ENCODE peak calls at places on chromosomes 16 and 17, in seven cellular contexts. One of them, this sample, is unnamed.

GRCh38 chr16:49399594-49400364 is 26.2 kb downstream of the C16orf78 start:
- DNase-seq in MM.1S: peak
- DNase-seq in A673: no peak
- DNase-seq in dorsolateral prefrontal cortex: no peak
- DNase-seq in pancreas: no peak
- DNase-seq in fibroblast of lung: no peak
- DNase-seq in right lobe of liver: no peak
- DNase-seq in this sample: no peak

GRCh38 chr17:68288375-68288774 is 2.6 kb downstream of the SLC16A6 start:
- DNase-seq in MM.1S: no peak
- DNase-seq in pancreas: no peak
- DNase-seq in right lobe of liver: no peak
- DNase-seq in A673: no peak
- DNase-seq in dorsolateral prefrontal cortex: no peak
- DNase-seq in fibroblast of lung: no peak
- DNase-seq in this sample: no peak

GRCh38 chr17:71995570-71995969 is 125.2 kb upstream of the SOX9 start:
- DNase-seq in dorsolateral prefrontal cortex: no peak
- DNase-seq in pancreas: no peak
- DNase-seq in right lobe of liver: no peak
- DNase-seq in A673: no peak
- DNase-seq in fibroblast of lung: no peak
- DNase-seq in MM.1S: no peak
- DNase-seq in this sample: no peak

GRCh38 chr17:5785867-5786509 is 201.7 kb upstream of the NLRP1 start:
- DNase-seq in fibroblast of lung: no peak
- DNase-seq in dorsolateral prefrontal cortex: no peak
- DNase-seq in right lobe of liver: no peak
- DNase-seq in pancreas: no peak
- DNase-seq in MM.1S: no peak
- DNase-seq in A673: peak
- DNase-seq in this sample: no peak

GRCh38 chr16:75591001-75591852 is 25.0 kb downstream of the GABARAPL2 start:
- DNase-seq in MM.1S: no peak
- DNase-seq in A673: peak
- DNase-seq in fibroblast of lung: peak
- DNase-seq in right lobe of liver: no peak
- DNase-seq in dorsolateral prefrontal cortex: peak
- DNase-seq in pancreas: no peak
- DNase-seq in this sample: no peak

GRCh38 chr17:82668631-82669099 is 20.4 kb upstream of the WDR45B start:
- DNase-seq in dorsolateral prefrontal cortex: peak
- DNase-seq in right lobe of liver: peak
- DNase-seq in pancreas: peak
- DNase-seq in A673: peak
- DNase-seq in fibroblast of lung: peak
- DNase-seq in MM.1S: no peak
- DNase-seq in this sample: no peak

GRCh38 chr17:14197582-14197981 is 39.1 kb downstream of the CDRT15 start:
- DNase-seq in dorsolateral prefrontal cortex: no peak
- DNase-seq in MM.1S: no peak
- DNase-seq in A673: no peak
- DNase-seq in pancreas: no peak
- DNase-seq in right lobe of liver: no peak
- DNase-seq in fibroblast of lung: no peak
- DNase-seq in this sample: peak

GRCh38 chr16:66525396-66526180 is 24.3 kb downstream of the TK2 start:
- DNase-seq in right lobe of liver: no peak
- DNase-seq in MM.1S: no peak
- DNase-seq in A673: no peak
- DNase-seq in fibroblast of lung: no peak
- DNase-seq in pancreas: no peak
- DNase-seq in dorsolateral prefrontal cortex: no peak
- DNase-seq in this sample: no peak

GRCh38 chr17:35784895-35785294 is 10.5 kb downstream of the MMP28 start:
- DNase-seq in fibroblast of lung: no peak
- DNase-seq in A673: no peak
- DNase-seq in right lobe of liver: no peak
- DNase-seq in MM.1S: no peak
- DNase-seq in dorsolateral prefrontal cortex: no peak
- DNase-seq in pancreas: no peak
- DNase-seq in this sample: no peak

GRCh38 chr16:24890746-24891145 is 45.0 kb downstream of the SLC5A11 start:
- DNase-seq in fibroblast of lung: no peak
- DNase-seq in pancreas: peak
- DNase-seq in dorsolateral prefrontal cortex: no peak
- DNase-seq in right lobe of liver: no peak
- DNase-seq in MM.1S: no peak
- DNase-seq in A673: no peak
- DNase-seq in this sample: no peak

GRCh38 chr17:8051831-8052230 is 13.0 kb downstream of the ALOX15B start:
- DNase-seq in A673: no peak
- DNase-seq in right lobe of liver: no peak
- DNase-seq in fibroblast of lung: no peak
- DNase-seq in dorsolateral prefrontal cortex: no peak
- DNase-seq in pancreas: no peak
- DNase-seq in MM.1S: no peak
- DNase-seq in this sample: no peak

GRCh38 chr16:65353183-65353582 is 231.3 kb upstream of the CDH11 start:
- DNase-seq in A673: no peak
- DNase-seq in pancreas: no peak
- DNase-seq in fibroblast of lung: no peak
- DNase-seq in MM.1S: no peak
- DNase-seq in dorsolateral prefrontal cortex: no peak
- DNase-seq in right lobe of liver: no peak
- DNase-seq in this sample: no peak

GRCh38 chr17:45043813-45044540 is 7.5 kb downstream of the DCAKD start:
- DNase-seq in dorsolateral prefrontal cortex: no peak
- DNase-seq in fibroblast of lung: no peak
- DNase-seq in A673: no peak
- DNase-seq in pancreas: no peak
- DNase-seq in MM.1S: no peak
- DNase-seq in right lobe of liver: peak
- DNase-seq in this sample: no peak

GRCh38 chr17:12024332-12024731 is 3.7 kb downstream of the MAP2K4 start:
- DNase-seq in right lobe of liver: no peak
- DNase-seq in dorsolateral prefrontal cortex: no peak
- DNase-seq in pancreas: no peak
- DNase-seq in A673: no peak
- DNase-seq in fibroblast of lung: peak
- DNase-seq in MM.1S: no peak
- DNase-seq in this sample: no peak

GRCh38 chr16:85522842-85523601 is 90.1 kb upstream of the GSE1 start:
- DNase-seq in pancreas: no peak
- DNase-seq in MM.1S: no peak
- DNase-seq in right lobe of liver: no peak
- DNase-seq in A673: peak
- DNase-seq in dorsolateral prefrontal cortex: no peak
- DNase-seq in fibroblast of lung: peak
- DNase-seq in this sample: no peak

GRCh38 chr17:75059369-75060345 is 12.6 kb downstream of the KCTD2 start:
- DNase-seq in MM.1S: no peak
- DNase-seq in fibroblast of lung: peak
- DNase-seq in dorsolateral prefrontal cortex: peak
- DNase-seq in pancreas: no peak
- DNase-seq in right lobe of liver: no peak
- DNase-seq in A673: peak
- DNase-seq in this sample: peak

GRCh38 chr17:17866425-17866824 is 29.6 kb upstream of the SREBF1 start:
- DNase-seq in pancreas: no peak
- DNase-seq in MM.1S: no peak
- DNase-seq in dorsolateral prefrontal cortex: no peak
- DNase-seq in right lobe of liver: no peak
- DNase-seq in A673: no peak
- DNase-seq in fibroblast of lung: no peak
- DNase-seq in this sample: no peak

GRCh38 chr17:73553311-73553710 is 90.9 kb downstream of the SDK2 start:
- DNase-seq in fibroblast of lung: no peak
- DNase-seq in pancreas: no peak
- DNase-seq in right lobe of liver: no peak
- DNase-seq in MM.1S: no peak
- DNase-seq in A673: no peak
- DNase-seq in dorsolateral prefrontal cortex: no peak
- DNase-seq in this sample: no peak

GRCh38 chr17:42980766-42981397 is 517 bp downstream of the RUNDC1 start:
- DNase-seq in MM.1S: peak
- DNase-seq in right lobe of liver: peak
- DNase-seq in A673: no peak
- DNase-seq in fibroblast of lung: peak
- DNase-seq in dorsolateral prefrontal cortex: peak
- DNase-seq in pancreas: peak
- DNase-seq in this sample: peak

GRCh38 chr17:28705728-28706334 is 5.9 kb downstream of the PROCA1 start:
- DNase-seq in fibroblast of lung: no peak
- DNase-seq in dorsolateral prefrontal cortex: no peak
- DNase-seq in right lobe of liver: no peak
- DNase-seq in MM.1S: no peak
- DNase-seq in A673: no peak
- DNase-seq in pancreas: no peak
- DNase-seq in this sample: no peak

GRCh38 chr17:18235743-18236256 is 10.4 kb downstream of the LLGL1 start:
- DNase-seq in pancreas: no peak
- DNase-seq in right lobe of liver: no peak
- DNase-seq in MM.1S: no peak
- DNase-seq in dorsolateral prefrontal cortex: no peak
- DNase-seq in A673: no peak
- DNase-seq in fibroblast of lung: peak
- DNase-seq in this sample: no peak

DNA sequence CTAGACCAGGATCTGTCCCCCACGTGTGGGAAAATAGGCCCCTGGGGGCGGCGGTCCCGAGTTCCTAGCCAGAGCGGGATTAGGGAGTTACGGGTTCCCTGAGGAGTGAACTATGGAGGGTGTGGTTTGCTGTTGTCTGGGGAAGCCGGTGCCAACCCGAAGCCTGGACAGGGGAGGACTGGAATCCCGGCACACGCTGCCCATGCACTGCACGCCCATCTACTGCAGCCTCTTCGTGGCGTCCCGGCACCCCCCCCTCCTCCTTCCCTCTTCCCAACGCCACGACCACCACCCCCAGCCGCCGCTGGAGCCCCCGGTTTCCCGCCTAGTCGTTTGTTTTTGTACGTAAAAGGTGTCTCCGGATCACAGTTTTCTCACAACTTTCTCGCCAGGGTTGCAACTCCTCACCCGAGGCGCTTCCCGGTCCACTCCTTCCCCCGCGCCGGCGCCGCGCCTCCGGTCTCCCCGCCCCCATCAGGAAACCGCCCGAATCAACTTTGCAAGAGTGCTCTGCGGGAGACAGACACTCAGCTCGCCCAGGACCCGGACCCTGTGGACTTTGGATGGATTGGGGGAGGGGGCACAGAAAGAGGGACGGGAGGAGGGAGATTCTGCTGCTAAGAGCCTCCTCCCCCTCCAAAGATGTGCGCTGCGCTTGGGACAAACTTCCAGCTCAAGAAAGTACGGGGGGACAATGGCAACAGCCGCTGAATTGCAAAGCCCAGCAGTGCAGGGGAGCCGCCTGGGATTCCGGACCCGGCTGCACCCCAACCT is 1.4 kb upstream of the LHX1 start:
- DNase-seq in right lobe of liver: no peak
- DNase-seq in fibroblast of lung: no peak
- DNase-seq in dorsolateral prefrontal cortex: no peak
- DNase-seq in pancreas: no peak
- DNase-seq in MM.1S: no peak
- DNase-seq in A673: no peak
- DNase-seq in this sample: peak
- H3K4me3 ChIP-seq in right lobe of liver: no peak
- H3K4me3 ChIP-seq in fibroblast of lung: no peak
- H3K4me3 ChIP-seq in dorsolateral prefrontal cortex: no peak
- H3K4me3 ChIP-seq in pancreas: no peak
- H3K4me3 ChIP-seq in MM.1S: peak
- H3K4me3 ChIP-seq in A673: peak
- H3K4me3 ChIP-seq in this sample: peak

GRCh38 chr16:83806721-83807120 is 1.1 kb upstream of the HSBP1 start:
- DNase-seq in pancreas: no peak
- DNase-seq in right lobe of liver: no peak
- DNase-seq in dorsolateral prefrontal cortex: no peak
- DNase-seq in MM.1S: no peak
- DNase-seq in A673: no peak
- DNase-seq in fibroblast of lung: no peak
- DNase-seq in this sample: no peak
- H3K27ac ChIP-seq in pancreas: no peak
- H3K27ac ChIP-seq in right lobe of liver: no peak
- H3K27ac ChIP-seq in dorsolateral prefrontal cortex: peak
- H3K27ac ChIP-seq in MM.1S: no peak
- H3K27ac ChIP-seq in A673: no peak
- H3K27ac ChIP-seq in fibroblast of lung: no peak
- H3K27ac ChIP-seq in this sample: no peak

GRCh38 chr17:64778102-64778366 is 115.9 kb upstream of the SMURF2 start:
- DNase-seq in dorsolateral prefrontal cortex: no peak
- DNase-seq in A673: no peak
- DNase-seq in MM.1S: no peak
- DNase-seq in pancreas: no peak
- DNase-seq in right lobe of liver: no peak
- DNase-seq in fibroblast of lung: no peak
- DNase-seq in this sample: no peak
- H3K4me3 ChIP-seq in dorsolateral prefrontal cortex: peak
- H3K4me3 ChIP-seq in A673: peak
- H3K4me3 ChIP-seq in MM.1S: peak
- H3K4me3 ChIP-seq in pancreas: peak
- H3K4me3 ChIP-seq in right lobe of liver: no peak
- H3K4me3 ChIP-seq in fibroblast of lung: no peak
- H3K4me3 ChIP-seq in this sample: no peak

GRCh38 chr16:57406881-57407280 is 2.3 kb downstream of the CCL17 start:
- DNase-seq in right lobe of liver: peak
- DNase-seq in A673: no peak
- DNase-seq in MM.1S: no peak
- DNase-seq in dorsolateral prefrontal cortex: no peak
- DNase-seq in fibroblast of lung: no peak
- DNase-seq in pancreas: no peak
- DNase-seq in this sample: no peak

GRCh38 chr16:57401943-57402640 is 2.5 kb upstream of the CCL17 start:
- DNase-seq in dorsolateral prefrontal cortex: no peak
- DNase-seq in pancreas: no peak
- DNase-seq in A673: no peak
- DNase-seq in right lobe of liver: no peak
- DNase-seq in fibroblast of lung: no peak
- DNase-seq in MM.1S: no peak
- DNase-seq in this sample: no peak

GRCh38 chr16:57407521-57408353 is 3.2 kb downstream of the CCL17 start:
- DNase-seq in pancreas: no peak
- DNase-seq in fibroblast of lung: no peak
- DNase-seq in right lobe of liver: no peak
- DNase-seq in dorsolateral prefrontal cortex: no peak
- DNase-seq in A673: no peak
- DNase-seq in MM.1S: no peak
- DNase-seq in this sample: no peak

GRCh38 chr16:57403965-57404817 is at the start of gene CCL17:
- DNase-seq in A673: no peak
- DNase-seq in pancreas: no peak
- DNase-seq in MM.1S: no peak
- DNase-seq in right lobe of liver: peak
- DNase-seq in dorsolateral prefrontal cortex: no peak
- DNase-seq in fibroblast of lung: no peak
- DNase-seq in this sample: no peak

DNA sequence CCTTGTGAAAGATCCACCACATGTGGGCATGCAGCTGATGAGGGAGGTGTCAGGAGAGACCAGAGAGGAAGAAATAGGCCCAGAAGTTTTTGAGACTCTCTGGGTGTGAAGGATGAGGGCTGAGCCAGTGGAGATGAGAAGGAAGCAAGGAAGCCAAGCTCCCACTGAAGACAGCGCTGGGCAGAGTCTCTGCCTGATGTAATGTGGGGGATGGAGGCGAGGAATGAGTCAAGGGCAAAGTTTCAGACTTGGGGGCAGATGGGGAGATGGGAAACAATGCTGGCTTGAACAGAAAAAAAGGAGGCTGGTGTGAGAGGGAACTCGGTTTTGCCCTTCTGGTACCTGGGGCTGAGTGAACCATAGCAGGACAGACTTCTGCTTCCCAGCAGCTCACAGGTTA is 627 bp downstream of the CCL17 start:
- DNase-seq in fibroblast of lung: no peak
- DNase-seq in pancreas: no peak
- DNase-seq in A673: no peak
- DNase-seq in MM.1S: no peak
- DNase-seq in right lobe of liver: peak
- DNase-seq in dorsolateral prefrontal cortex: no peak
- DNase-seq in this sample: no peak
- H3K27ac ChIP-seq in fibroblast of lung: no peak
- H3K27ac ChIP-seq in pancreas: no peak
- H3K27ac ChIP-seq in A673: no peak
- H3K27ac ChIP-seq in MM.1S: no peak
- H3K27ac ChIP-seq in right lobe of liver: no peak
- H3K27ac ChIP-seq in dorsolateral prefrontal cortex: no peak
- H3K27ac ChIP-seq in this sample: no peak

This sample was measured in naive thymus-derived CD4-positive, alpha-beta T cell.